ENCODE peak calls at places on chromosomes 12 and 14, in nine cellular contexts. One of them, this sample, is unnamed.

GRCh38 chr14:60242420-60242819 is 6.6 kb upstream of the PPM1A start:
- ATAC-seq in sciatic nerve: no peak
- ATAC-seq in gastroesophageal sphincter: no peak
- ATAC-seq in HCT116: no peak
- ATAC-seq in naive thymus-derived CD8-positive, alpha-beta T cell: peak
- ATAC-seq in left lung: no peak
- ATAC-seq in activated naive CD8-positive, alpha-beta T cell treated with anti-CD3 and anti-CD28 coated beads, Interleukin-2, amount 10 ng/mL, durations not matched to agents 7 days and 5 days: peak
- ATAC-seq in left ventricle myocardium superior: no peak
- ATAC-seq in stimulated activated effector memory CD8-positive, alpha-beta T cell treated with anti-CD3 and anti-CD28 coated beads, Interleukin-12 subunit alpha, Interleukin-12 subunit beta, amount 100 ng/mL, for 72 hours: peak
- ATAC-seq in this sample: no peak

GRCh38 chr14:99725774-99726537 is 41.9 kb downstream of the CYP46A1 start:
- ATAC-seq in activated naive CD8-positive, alpha-beta T cell treated with anti-CD3 and anti-CD28 coated beads, Interleukin-2, amount 10 ng/mL, durations not matched to agents 7 days and 5 days: no peak
- ATAC-seq in left ventricle myocardium superior: no peak
- ATAC-seq in sciatic nerve: no peak
- ATAC-seq in HCT116: no peak
- ATAC-seq in naive thymus-derived CD8-positive, alpha-beta T cell: no peak
- ATAC-seq in gastroesophageal sphincter: no peak
- ATAC-seq in left lung: no peak
- ATAC-seq in stimulated activated effector memory CD8-positive, alpha-beta T cell treated with anti-CD3 and anti-CD28 coated beads, Interleukin-12 subunit alpha, Interleukin-12 subunit beta, amount 100 ng/mL, for 72 hours: no peak
- ATAC-seq in this sample: no peak

GRCh38 chr12:49413010-49413409 is 45.7 kb downstream of the SPATS2 start:
- ATAC-seq in left lung: no peak
- ATAC-seq in HCT116: no peak
- ATAC-seq in gastroesophageal sphincter: no peak
- ATAC-seq in sciatic nerve: no peak
- ATAC-seq in activated naive CD8-positive, alpha-beta T cell treated with anti-CD3 and anti-CD28 coated beads, Interleukin-2, amount 10 ng/mL, durations not matched to agents 7 days and 5 days: no peak
- ATAC-seq in naive thymus-derived CD8-positive, alpha-beta T cell: no peak
- ATAC-seq in stimulated activated effector memory CD8-positive, alpha-beta T cell treated with anti-CD3 and anti-CD28 coated beads, Interleukin-12 subunit alpha, Interleukin-12 subunit beta, amount 100 ng/mL, for 72 hours: no peak
- ATAC-seq in left ventricle myocardium superior: no peak
- ATAC-seq in this sample: no peak

GRCh38 chr12:18492372-18493025 is 231.2 kb downstream of the PIK3C2G start:
- ATAC-seq in HCT116: no peak
- ATAC-seq in stimulated activated effector memory CD8-positive, alpha-beta T cell treated with anti-CD3 and anti-CD28 coated beads, Interleukin-12 subunit alpha, Interleukin-12 subunit beta, amount 100 ng/mL, for 72 hours: no peak
- ATAC-seq in left lung: no peak
- ATAC-seq in left ventricle myocardium superior: no peak
- ATAC-seq in naive thymus-derived CD8-positive, alpha-beta T cell: no peak
- ATAC-seq in gastroesophageal sphincter: no peak
- ATAC-seq in activated naive CD8-positive, alpha-beta T cell treated with anti-CD3 and anti-CD28 coated beads, Interleukin-2, amount 10 ng/mL, durations not matched to agents 7 days and 5 days: no peak
- ATAC-seq in sciatic nerve: no peak
- ATAC-seq in this sample: no peak

GRCh38 chr12:7667025-7667575 is 1.4 kb upstream of the APOBEC1 start:
- ATAC-seq in left ventricle myocardium superior: no peak
- ATAC-seq in HCT116: peak
- ATAC-seq in sciatic nerve: no peak
- ATAC-seq in activated naive CD8-positive, alpha-beta T cell treated with anti-CD3 and anti-CD28 coated beads, Interleukin-2, amount 10 ng/mL, durations not matched to agents 7 days and 5 days: no peak
- ATAC-seq in left lung: no peak
- ATAC-seq in gastroesophageal sphincter: no peak
- ATAC-seq in naive thymus-derived CD8-positive, alpha-beta T cell: no peak
- ATAC-seq in stimulated activated effector memory CD8-positive, alpha-beta T cell treated with anti-CD3 and anti-CD28 coated beads, Interleukin-12 subunit alpha, Interleukin-12 subunit beta, amount 100 ng/mL, for 72 hours: no peak
- ATAC-seq in this sample: no peak

GRCh38 chr12:22231078-22231477 is 103.4 kb downstream of the ST8SIA1 start:
- ATAC-seq in left ventricle myocardium superior: no peak
- ATAC-seq in left lung: no peak
- ATAC-seq in naive thymus-derived CD8-positive, alpha-beta T cell: no peak
- ATAC-seq in stimulated activated effector memory CD8-positive, alpha-beta T cell treated with anti-CD3 and anti-CD28 coated beads, Interleukin-12 subunit alpha, Interleukin-12 subunit beta, amount 100 ng/mL, for 72 hours: no peak
- ATAC-seq in HCT116: no peak
- ATAC-seq in gastroesophageal sphincter: no peak
- ATAC-seq in activated naive CD8-positive, alpha-beta T cell treated with anti-CD3 and anti-CD28 coated beads, Interleukin-2, amount 10 ng/mL, durations not matched to agents 7 days and 5 days: no peak
- ATAC-seq in sciatic nerve: no peak
- ATAC-seq in this sample: no peak

GRCh38 chr14:32761381-32761968 is 177.2 kb upstream of the NPAS3 start:
- ATAC-seq in left lung: no peak
- ATAC-seq in stimulated activated effector memory CD8-positive, alpha-beta T cell treated with anti-CD3 and anti-CD28 coated beads, Interleukin-12 subunit alpha, Interleukin-12 subunit beta, amount 100 ng/mL, for 72 hours: no peak
- ATAC-seq in sciatic nerve: no peak
- ATAC-seq in HCT116: no peak
- ATAC-seq in gastroesophageal sphincter: no peak
- ATAC-seq in left ventricle myocardium superior: no peak
- ATAC-seq in naive thymus-derived CD8-positive, alpha-beta T cell: no peak
- ATAC-seq in activated naive CD8-positive, alpha-beta T cell treated with anti-CD3 and anti-CD28 coated beads, Interleukin-2, amount 10 ng/mL, durations not matched to agents 7 days and 5 days: no peak
- ATAC-seq in this sample: no peak

GRCh38 chr14:78319826-78320635 is 149.9 kb downstream of the NRXN3 start:
- ATAC-seq in left lung: no peak
- ATAC-seq in HCT116: no peak
- ATAC-seq in stimulated activated effector memory CD8-positive, alpha-beta T cell treated with anti-CD3 and anti-CD28 coated beads, Interleukin-12 subunit alpha, Interleukin-12 subunit beta, amount 100 ng/mL, for 72 hours: no peak
- ATAC-seq in naive thymus-derived CD8-positive, alpha-beta T cell: no peak
- ATAC-seq in gastroesophageal sphincter: no peak
- ATAC-seq in left ventricle myocardium superior: no peak
- ATAC-seq in sciatic nerve: peak
- ATAC-seq in activated naive CD8-positive, alpha-beta T cell treated with anti-CD3 and anti-CD28 coated beads, Interleukin-2, amount 10 ng/mL, durations not matched to agents 7 days and 5 days: no peak
- ATAC-seq in this sample: no peak

GRCh38 chr12:50638482-50638880 is 125.4 kb upstream of the ATF1 start:
- ATAC-seq in gastroesophageal sphincter: no peak
- ATAC-seq in stimulated activated effector memory CD8-positive, alpha-beta T cell treated with anti-CD3 and anti-CD28 coated beads, Interleukin-12 subunit alpha, Interleukin-12 subunit beta, amount 100 ng/mL, for 72 hours: no peak
- ATAC-seq in sciatic nerve: no peak
- ATAC-seq in HCT116: no peak
- ATAC-seq in naive thymus-derived CD8-positive, alpha-beta T cell: no peak
- ATAC-seq in left ventricle myocardium superior: no peak
- ATAC-seq in activated naive CD8-positive, alpha-beta T cell treated with anti-CD3 and anti-CD28 coated beads, Interleukin-2, amount 10 ng/mL, durations not matched to agents 7 days and 5 days: no peak
- ATAC-seq in left lung: no peak
- ATAC-seq in this sample: peak

GRCh38 chr12:92463171-92463570 is 239.6 kb upstream of the PLEKHG7 start:
- ATAC-seq in left lung: no peak
- ATAC-seq in sciatic nerve: no peak
- ATAC-seq in gastroesophageal sphincter: no peak
- ATAC-seq in stimulated activated effector memory CD8-positive, alpha-beta T cell treated with anti-CD3 and anti-CD28 coated beads, Interleukin-12 subunit alpha, Interleukin-12 subunit beta, amount 100 ng/mL, for 72 hours: no peak
- ATAC-seq in HCT116: no peak
- ATAC-seq in naive thymus-derived CD8-positive, alpha-beta T cell: no peak
- ATAC-seq in activated naive CD8-positive, alpha-beta T cell treated with anti-CD3 and anti-CD28 coated beads, Interleukin-2, amount 10 ng/mL, durations not matched to agents 7 days and 5 days: no peak
- ATAC-seq in left ventricle myocardium superior: no peak
- ATAC-seq in this sample: no peak

GRCh38 chr12:45426294-45426693 is 210.4 kb downstream of the ANO6 start:
- ATAC-seq in naive thymus-derived CD8-positive, alpha-beta T cell: no peak
- ATAC-seq in gastroesophageal sphincter: no peak
- ATAC-seq in sciatic nerve: no peak
- ATAC-seq in activated naive CD8-positive, alpha-beta T cell treated with anti-CD3 and anti-CD28 coated beads, Interleukin-2, amount 10 ng/mL, durations not matched to agents 7 days and 5 days: no peak
- ATAC-seq in left ventricle myocardium superior: peak
- ATAC-seq in HCT116: no peak
- ATAC-seq in stimulated activated effector memory CD8-positive, alpha-beta T cell treated with anti-CD3 and anti-CD28 coated beads, Interleukin-12 subunit alpha, Interleukin-12 subunit beta, amount 100 ng/mL, for 72 hours: no peak
- ATAC-seq in left lung: no peak
- ATAC-seq in this sample: no peak

GRCh38 chr14:23638414-23639047 is 2.4 kb downstream of the DHRS2 start:
- ATAC-seq in left lung: no peak
- ATAC-seq in activated naive CD8-positive, alpha-beta T cell treated with anti-CD3 and anti-CD28 coated beads, Interleukin-2, amount 10 ng/mL, durations not matched to agents 7 days and 5 days: no peak
- ATAC-seq in naive thymus-derived CD8-positive, alpha-beta T cell: no peak
- ATAC-seq in gastroesophageal sphincter: no peak
- ATAC-seq in left ventricle myocardium superior: no peak
- ATAC-seq in HCT116: no peak
- ATAC-seq in stimulated activated effector memory CD8-positive, alpha-beta T cell treated with anti-CD3 and anti-CD28 coated beads, Interleukin-12 subunit alpha, Interleukin-12 subunit beta, amount 100 ng/mL, for 72 hours: peak
- ATAC-seq in sciatic nerve: no peak
- ATAC-seq in this sample: no peak

GRCh38 chr14:61478971-61479473 is 157.6 kb downstream of the PRKCH start:
- ATAC-seq in gastroesophageal sphincter: no peak
- ATAC-seq in left ventricle myocardium superior: no peak
- ATAC-seq in stimulated activated effector memory CD8-positive, alpha-beta T cell treated with anti-CD3 and anti-CD28 coated beads, Interleukin-12 subunit alpha, Interleukin-12 subunit beta, amount 100 ng/mL, for 72 hours: peak
- ATAC-seq in activated naive CD8-positive, alpha-beta T cell treated with anti-CD3 and anti-CD28 coated beads, Interleukin-2, amount 10 ng/mL, durations not matched to agents 7 days and 5 days: peak
- ATAC-seq in naive thymus-derived CD8-positive, alpha-beta T cell: no peak
- ATAC-seq in sciatic nerve: no peak
- ATAC-seq in left lung: no peak
- ATAC-seq in HCT116: no peak
- ATAC-seq in this sample: peak

GRCh38 chr12:85568395-85569103 is 267.7 kb downstream of the RASSF9 start:
- ATAC-seq in left ventricle myocardium superior: no peak
- ATAC-seq in stimulated activated effector memory CD8-positive, alpha-beta T cell treated with anti-CD3 and anti-CD28 coated beads, Interleukin-12 subunit alpha, Interleukin-12 subunit beta, amount 100 ng/mL, for 72 hours: no peak
- ATAC-seq in left lung: no peak
- ATAC-seq in naive thymus-derived CD8-positive, alpha-beta T cell: no peak
- ATAC-seq in HCT116: peak
- ATAC-seq in sciatic nerve: no peak
- ATAC-seq in gastroesophageal sphincter: no peak
- ATAC-seq in activated naive CD8-positive, alpha-beta T cell treated with anti-CD3 and anti-CD28 coated beads, Interleukin-2, amount 10 ng/mL, durations not matched to agents 7 days and 5 days: no peak
- ATAC-seq in this sample: no peak

GRCh38 chr14:73426877-73427276 is 31.5 kb downstream of the NUMB start:
- ATAC-seq in gastroesophageal sphincter: peak
- ATAC-seq in sciatic nerve: no peak
- ATAC-seq in HCT116: no peak
- ATAC-seq in left lung: peak
- ATAC-seq in naive thymus-derived CD8-positive, alpha-beta T cell: no peak
- ATAC-seq in stimulated activated effector memory CD8-positive, alpha-beta T cell treated with anti-CD3 and anti-CD28 coated beads, Interleukin-12 subunit alpha, Interleukin-12 subunit beta, amount 100 ng/mL, for 72 hours: no peak
- ATAC-seq in activated naive CD8-positive, alpha-beta T cell treated with anti-CD3 and anti-CD28 coated beads, Interleukin-2, amount 10 ng/mL, durations not matched to agents 7 days and 5 days: no peak
- ATAC-seq in left ventricle myocardium superior: peak
- ATAC-seq in this sample: no peak

GRCh38 chr12:38736821-38737220 is 168.6 kb downstream of the CPNE8 start:
- ATAC-seq in naive thymus-derived CD8-positive, alpha-beta T cell: no peak
- ATAC-seq in left lung: no peak
- ATAC-seq in sciatic nerve: no peak
- ATAC-seq in gastroesophageal sphincter: no peak
- ATAC-seq in left ventricle myocardium superior: no peak
- ATAC-seq in HCT116: no peak
- ATAC-seq in activated naive CD8-positive, alpha-beta T cell treated with anti-CD3 and anti-CD28 coated beads, Interleukin-2, amount 10 ng/mL, durations not matched to agents 7 days and 5 days: no peak
- ATAC-seq in stimulated activated effector memory CD8-positive, alpha-beta T cell treated with anti-CD3 and anti-CD28 coated beads, Interleukin-12 subunit alpha, Interleukin-12 subunit beta, amount 100 ng/mL, for 72 hours: no peak
- ATAC-seq in this sample: no peak

GRCh38 chr14:33063521-33063920 is 124.8 kb downstream of the NPAS3 start:
- ATAC-seq in HCT116: no peak
- ATAC-seq in gastroesophageal sphincter: no peak
- ATAC-seq in sciatic nerve: no peak
- ATAC-seq in stimulated activated effector memory CD8-positive, alpha-beta T cell treated with anti-CD3 and anti-CD28 coated beads, Interleukin-12 subunit alpha, Interleukin-12 subunit beta, amount 100 ng/mL, for 72 hours: no peak
- ATAC-seq in activated naive CD8-positive, alpha-beta T cell treated with anti-CD3 and anti-CD28 coated beads, Interleukin-2, amount 10 ng/mL, durations not matched to agents 7 days and 5 days: no peak
- ATAC-seq in left ventricle myocardium superior: no peak
- ATAC-seq in left lung: no peak
- ATAC-seq in naive thymus-derived CD8-positive, alpha-beta T cell: no peak
- ATAC-seq in this sample: no peak

GRCh38 chr14:104392001-104392395 is 187.6 kb upstream of the C14orf180 start:
- ATAC-seq in naive thymus-derived CD8-positive, alpha-beta T cell: peak
- ATAC-seq in left lung: no peak
- ATAC-seq in sciatic nerve: no peak
- ATAC-seq in activated naive CD8-positive, alpha-beta T cell treated with anti-CD3 and anti-CD28 coated beads, Interleukin-2, amount 10 ng/mL, durations not matched to agents 7 days and 5 days: peak
- ATAC-seq in gastroesophageal sphincter: no peak
- ATAC-seq in HCT116: no peak
- ATAC-seq in stimulated activated effector memory CD8-positive, alpha-beta T cell treated with anti-CD3 and anti-CD28 coated beads, Interleukin-12 subunit alpha, Interleukin-12 subunit beta, amount 100 ng/mL, for 72 hours: no peak
- ATAC-seq in left ventricle myocardium superior: no peak
- ATAC-seq in this sample: peak

GRCh38 chr14:91904483-91904882 is 37.1 kb upstream of the TC2N start:
- ATAC-seq in activated naive CD8-positive, alpha-beta T cell treated with anti-CD3 and anti-CD28 coated beads, Interleukin-2, amount 10 ng/mL, durations not matched to agents 7 days and 5 days: no peak
- ATAC-seq in left lung: no peak
- ATAC-seq in left ventricle myocardium superior: no peak
- ATAC-seq in HCT116: no peak
- ATAC-seq in sciatic nerve: no peak
- ATAC-seq in stimulated activated effector memory CD8-positive, alpha-beta T cell treated with anti-CD3 and anti-CD28 coated beads, Interleukin-12 subunit alpha, Interleukin-12 subunit beta, amount 100 ng/mL, for 72 hours: no peak
- ATAC-seq in gastroesophageal sphincter: no peak
- ATAC-seq in naive thymus-derived CD8-positive, alpha-beta T cell: no peak
- ATAC-seq in this sample: no peak

GRCh38 chr12:6215120-6215807 is 15.1 kb downstream of the CD9 start:
- ATAC-seq in stimulated activated effector memory CD8-positive, alpha-beta T cell treated with anti-CD3 and anti-CD28 coated beads, Interleukin-12 subunit alpha, Interleukin-12 subunit beta, amount 100 ng/mL, for 72 hours: no peak
- ATAC-seq in gastroesophageal sphincter: no peak
- ATAC-seq in naive thymus-derived CD8-positive, alpha-beta T cell: no peak
- ATAC-seq in left lung: peak
- ATAC-seq in sciatic nerve: no peak
- ATAC-seq in left ventricle myocardium superior: no peak
- ATAC-seq in HCT116: peak
- ATAC-seq in activated naive CD8-positive, alpha-beta T cell treated with anti-CD3 and anti-CD28 coated beads, Interleukin-2, amount 10 ng/mL, durations not matched to agents 7 days and 5 days: no peak
- ATAC-seq in this sample: no peak

GRCh38 chr12:22641353-22642053 is 16.5 kb downstream of the ETNK1 start:
- ATAC-seq in gastroesophageal sphincter: no peak
- ATAC-seq in left ventricle myocardium superior: no peak
- ATAC-seq in HCT116: no peak
- ATAC-seq in activated naive CD8-positive, alpha-beta T cell treated with anti-CD3 and anti-CD28 coated beads, Interleukin-2, amount 10 ng/mL, durations not matched to agents 7 days and 5 days: no peak
- ATAC-seq in stimulated activated effector memory CD8-positive, alpha-beta T cell treated with anti-CD3 and anti-CD28 coated beads, Interleukin-12 subunit alpha, Interleukin-12 subunit beta, amount 100 ng/mL, for 72 hours: no peak
- ATAC-seq in sciatic nerve: no peak
- ATAC-seq in naive thymus-derived CD8-positive, alpha-beta T cell: no peak
- ATAC-seq in left lung: no peak
- ATAC-seq in this sample: no peak

GRCh38 chr14:92668266-92668973 is 80.0 kb downstream of the LGMN start:
- ATAC-seq in activated naive CD8-positive, alpha-beta T cell treated with anti-CD3 and anti-CD28 coated beads, Interleukin-2, amount 10 ng/mL, durations not matched to agents 7 days and 5 days: peak
- ATAC-seq in gastroesophageal sphincter: no peak
- ATAC-seq in sciatic nerve: no peak
- ATAC-seq in stimulated activated effector memory CD8-positive, alpha-beta T cell treated with anti-CD3 and anti-CD28 coated beads, Interleukin-12 subunit alpha, Interleukin-12 subunit beta, amount 100 ng/mL, for 72 hours: peak
- ATAC-seq in left ventricle myocardium superior: no peak
- ATAC-seq in left lung: no peak
- ATAC-seq in naive thymus-derived CD8-positive, alpha-beta T cell: peak
- ATAC-seq in HCT116: no peak
- ATAC-seq in this sample: peak

GRCh38 chr12:84843588-84844144 is 68.9 kb downstream of the SLC6A15 start:
- ATAC-seq in naive thymus-derived CD8-positive, alpha-beta T cell: no peak
- ATAC-seq in left ventricle myocardium superior: no peak
- ATAC-seq in gastroesophageal sphincter: no peak
- ATAC-seq in HCT116: no peak
- ATAC-seq in stimulated activated effector memory CD8-positive, alpha-beta T cell treated with anti-CD3 and anti-CD28 coated beads, Interleukin-12 subunit alpha, Interleukin-12 subunit beta, amount 100 ng/mL, for 72 hours: peak
- ATAC-seq in sciatic nerve: no peak
- ATAC-seq in left lung: no peak
- ATAC-seq in activated naive CD8-positive, alpha-beta T cell treated with anti-CD3 and anti-CD28 coated beads, Interleukin-2, amount 10 ng/mL, durations not matched to agents 7 days and 5 days: no peak
- ATAC-seq in this sample: peak

This sample was measured in activated T-helper 17 cell treated with anti-CD3 and anti-CD28 coated beads, Interleukin-2, amount 50 U/mL, for 72 hours.